ENCODE peak calls at places on chromosomes 16 and 17, in nine cellular contexts. X, K, O, Z, J, I, L, P and V are unnamed samples.

GRCh38 chr16:4433228-4433627 is 7.6 kb downstream of the DNAJA3 start:
- DNase-seq in X (no peak), K (no peak), O (no peak), Z (no peak), J (no peak), I (no peak), L (no peak), P (no peak), V (no peak)

GRCh38 chr17:30291571-30292489 is at the start of gene BLMH:
- DNase-seq in X (peak), K (peak), O (peak), Z (peak), J (peak), I (peak), L (peak), P (peak), V (peak)

GRCh38 chr17:63150466-63150865 is 184.4 kb downstream of the TANC2 start:
- DNase-seq in X (no peak), K (peak), O (no peak), Z (no peak), J (no peak), I (no peak), L (no peak), P (no peak), V (no peak)

GRCh38 chr17:68195667-68196393 is 52.0 kb upstream of the AMZ2 start:
- DNase-seq in X (no peak), K (no peak), O (peak), Z (peak), J (no peak), I (no peak), L (peak), P (no peak), V (no peak)

GRCh38 chr17:9356488-9356911 is 219.1 kb downstream of the STX8 start:
- DNase-seq in X (no peak), K (no peak), O (no peak), Z (no peak), J (peak), I (no peak), L (no peak), P (no peak), V (no peak)

GRCh38 chr17:79435296-79435695 is 175.6 kb downstream of the RBFOX3 start:
- DNase-seq in X (no peak), K (no peak), O (no peak), Z (no peak), J (no peak), I (no peak), L (no peak), P (no peak), V (no peak)

GRCh38 chr17:36525113-36525512 is 9.6 kb downstream of the MYO19 start:
- DNase-seq in X (no peak), K (no peak), O (no peak), Z (no peak), J (no peak), I (no peak), L (no peak), P (no peak), V (no peak)

GRCh38 chr16:57824880-57825279 is 22.6 kb upstream of the KIFC3 start:
- DNase-seq in X (no peak), K (no peak), O (no peak), Z (no peak), J (no peak), I (no peak), L (peak), P (no peak), V (peak)

GRCh38 chr17:721540-721937 is 6.9 kb upstream of the VPS53 start:
- DNase-seq in X (no peak), K (no peak), O (no peak), Z (no peak), J (no peak), I (no peak), L (no peak), P (no peak), V (no peak)

GRCh38 chr16:56102159-56102798 is 89.0 kb upstream of the GNAO1 start:
- DNase-seq in X (no peak), K (peak), O (no peak), Z (peak), J (peak), I (no peak), L (peak), P (no peak), V (no peak)

GRCh38 chr17:81734405-81735055 is 22.4 kb downstream of the SLC25A10 start:
- DNase-seq in X (no peak), K (no peak), O (no peak), Z (no peak), J (no peak), I (no peak), L (no peak), P (no peak), V (peak)

GRCh38 chr16:71373073-71373472 is 14.6 kb downstream of the CALB2 start:
- DNase-seq in X (no peak), K (no peak), O (no peak), Z (no peak), J (no peak), I (peak), L (no peak), P (no peak), V (no peak)